ENCODE peak calls at places on chromosomes 7 and 10, in six cellular contexts. One of them, this sample, is unnamed.

GRCh38 chr7:513521-514166 is 6.0 kb downstream of the PDGFA start:
- DNase-seq in NCI-H446 treated with DMSO at 0.1 percent for 48 hours: no peak
- DNase-seq in mammary epithelial cell: peak; percentile 55
- DNase-seq in GM06990: no peak
- DNase-seq in NCI-H774: no peak
- DNase-seq in stomach: no peak
- DNase-seq in this sample: no peak

GRCh38 chr7:68700414-68700813 is 897.9 kb upstream of the AUTS2 start:
- DNase-seq in NCI-H446 treated with DMSO at 0.1 percent for 48 hours: no peak
- DNase-seq in mammary epithelial cell: no peak
- DNase-seq in GM06990: no peak
- DNase-seq in NCI-H774: no peak
- DNase-seq in stomach: no peak
- DNase-seq in this sample: no peak

GRCh38 chr10:62560207-62560819 is 186.1 kb downstream of the ZNF365 start:
- DNase-seq in NCI-H446 treated with DMSO at 0.1 percent for 48 hours: no peak
- DNase-seq in mammary epithelial cell: peak; percentile 54
- DNase-seq in GM06990: no peak
- DNase-seq in NCI-H774: no peak
- DNase-seq in stomach: no peak
- DNase-seq in this sample: no peak

GRCh38 chr7:24824896-24825295 is 67.6 kb upstream of the GSDME start:
- DNase-seq in NCI-H446 treated with DMSO at 0.1 percent for 48 hours: no peak
- DNase-seq in mammary epithelial cell: no peak
- DNase-seq in GM06990: no peak
- DNase-seq in NCI-H774: no peak
- DNase-seq in stomach: no peak
- DNase-seq in this sample: no peak

GRCh38 chr7:36131026-36131425 is 22.0 kb upstream of the EEPD1 start:
- DNase-seq in NCI-H446 treated with DMSO at 0.1 percent for 48 hours: no peak
- DNase-seq in mammary epithelial cell: no peak
- DNase-seq in GM06990: no peak
- DNase-seq in NCI-H774: no peak
- DNase-seq in stomach: no peak
- DNase-seq in this sample: no peak

GRCh38 chr7:139118803-139119485 is 9.4 kb upstream of the ZC3HAV1 start:
- DNase-seq in NCI-H446 treated with DMSO at 0.1 percent for 48 hours: no peak
- DNase-seq in mammary epithelial cell: no peak
- DNase-seq in GM06990: peak; percentile 81
- DNase-seq in NCI-H774: peak; percentile 15
- DNase-seq in stomach: no peak
- DNase-seq in this sample: no peak

GRCh38 chr7:141115949-141116348 is 42.1 kb downstream of the TMEM178B start:
- DNase-seq in NCI-H446 treated with DMSO at 0.1 percent for 48 hours: no peak
- DNase-seq in mammary epithelial cell: no peak
- DNase-seq in GM06990: no peak
- DNase-seq in NCI-H774: peak; percentile 95
- DNase-seq in stomach: no peak
- DNase-seq in this sample: no peak

GRCh38 chr7:3067606-3068005 is 23.9 kb upstream of the CARD11 start:
- DNase-seq in NCI-H446 treated with DMSO at 0.1 percent for 48 hours: no peak
- DNase-seq in mammary epithelial cell: no peak
- DNase-seq in GM06990: no peak
- DNase-seq in NCI-H774: no peak
- DNase-seq in stomach: no peak
- DNase-seq in this sample: no peak

GRCh38 chr10:97713351-97713827 is at the start of gene MARVELD1:
- DNase-seq in NCI-H446 treated with DMSO at 0.1 percent for 48 hours: no peak
- DNase-seq in mammary epithelial cell: peak; percentile 66
- DNase-seq in GM06990: no peak
- DNase-seq in NCI-H774: no peak
- DNase-seq in stomach: no peak
- DNase-seq in this sample: peak; percentile 30

GRCh38 chr10:16987129-16987670 is 142.4 kb downstream of the CUBN start:
- DNase-seq in NCI-H446 treated with DMSO at 0.1 percent for 48 hours: no peak
- DNase-seq in mammary epithelial cell: peak; percentile 38
- DNase-seq in GM06990: no peak
- DNase-seq in NCI-H774: no peak
- DNase-seq in stomach: no peak
- DNase-seq in this sample: no peak

GRCh38 chr7:1645071-1646015 is 24.7 kb upstream of the ELFN1 start:
- DNase-seq in NCI-H446 treated with DMSO at 0.1 percent for 48 hours: no peak
- DNase-seq in mammary epithelial cell: no peak
- DNase-seq in GM06990: no peak
- DNase-seq in NCI-H774: no peak
- DNase-seq in stomach: no peak
- DNase-seq in this sample: no peak

GRCh38 chr10:89129850-89130396 is 77.2 kb downstream of the CH25H start:
- DNase-seq in NCI-H446 treated with DMSO at 0.1 percent for 48 hours: no peak
- DNase-seq in mammary epithelial cell: peak; percentile 89
- DNase-seq in GM06990: no peak
- DNase-seq in NCI-H774: no peak
- DNase-seq in stomach: no peak
- DNase-seq in this sample: no peak

GRCh38 chr7:50497968-50498367 is 47.8 kb upstream of the FIGNL1 start:
- DNase-seq in NCI-H446 treated with DMSO at 0.1 percent for 48 hours: no peak
- DNase-seq in mammary epithelial cell: peak; percentile 48
- DNase-seq in GM06990: no peak
- DNase-seq in NCI-H774: no peak
- DNase-seq in stomach: no peak
- DNase-seq in this sample: no peak

GRCh38 chr10:122316224-122316884 is 45.3 kb downstream of the BTBD16 start:
- DNase-seq in NCI-H446 treated with DMSO at 0.1 percent for 48 hours: no peak
- DNase-seq in mammary epithelial cell: no peak
- DNase-seq in GM06990: no peak
- DNase-seq in NCI-H774: no peak
- DNase-seq in stomach: no peak
- DNase-seq in this sample: no peak

GRCh38 chr10:129971381-129972144 is 7.5 kb upstream of the EBF3 start:
- DNase-seq in NCI-H446 treated with DMSO at 0.1 percent for 48 hours: no peak
- DNase-seq in mammary epithelial cell: no peak
- DNase-seq in GM06990: peak; percentile 63
- DNase-seq in NCI-H774: no peak
- DNase-seq in stomach: peak; percentile 59
- DNase-seq in this sample: peak; percentile 25

GRCh38 chr10:58781873-58782488 is 269.3 kb downstream of the BICC1 start:
- DNase-seq in NCI-H446 treated with DMSO at 0.1 percent for 48 hours: no peak
- DNase-seq in mammary epithelial cell: peak; percentile 47
- DNase-seq in GM06990: no peak
- DNase-seq in NCI-H774: peak; percentile 29
- DNase-seq in stomach: no peak
- DNase-seq in this sample: no peak

GRCh38 chr7:42125321-42125720 is 111.7 kb downstream of the GLI3 start:
- DNase-seq in NCI-H446 treated with DMSO at 0.1 percent for 48 hours: no peak
- DNase-seq in mammary epithelial cell: no peak
- DNase-seq in GM06990: no peak
- DNase-seq in NCI-H774: no peak
- DNase-seq in stomach: no peak
- DNase-seq in this sample: no peak

GRCh38 chr7:129898007-129898406 is 54.8 kb downstream of the UBE2H start:
- DNase-seq in NCI-H446 treated with DMSO at 0.1 percent for 48 hours: no peak
- DNase-seq in mammary epithelial cell: no peak
- DNase-seq in GM06990: no peak
- DNase-seq in NCI-H774: no peak
- DNase-seq in stomach: no peak
- DNase-seq in this sample: no peak

GRCh38 chr7:82694020-82694419 is 250.4 kb upstream of the CACNA2D1 start:
- DNase-seq in NCI-H446 treated with DMSO at 0.1 percent for 48 hours: no peak
- DNase-seq in mammary epithelial cell: peak; percentile 3
- DNase-seq in GM06990: no peak
- DNase-seq in NCI-H774: no peak
- DNase-seq in stomach: no peak
- DNase-seq in this sample: no peak

GRCh38 chr10:88186335-88186734 is 322.9 kb downstream of the PTEN start:
- DNase-seq in NCI-H446 treated with DMSO at 0.1 percent for 48 hours: no peak
- DNase-seq in mammary epithelial cell: no peak
- DNase-seq in GM06990: no peak
- DNase-seq in NCI-H774: no peak
- DNase-seq in stomach: no peak
- DNase-seq in this sample: no peak

GRCh38 chr7:69105981-69106380 is 492.3 kb upstream of the AUTS2 start:
- DNase-seq in NCI-H446 treated with DMSO at 0.1 percent for 48 hours: no peak
- DNase-seq in mammary epithelial cell: no peak
- DNase-seq in GM06990: no peak
- DNase-seq in NCI-H774: no peak
- DNase-seq in stomach: no peak
- DNase-seq in this sample: no peak

GRCh38 chr7:134654104-134654775 is 7.6 kb downstream of the BPGM start:
- DNase-seq in NCI-H446 treated with DMSO at 0.1 percent for 48 hours: no peak
- DNase-seq in mammary epithelial cell: no peak
- DNase-seq in GM06990: no peak
- DNase-seq in NCI-H774: no peak
- DNase-seq in stomach: no peak
- DNase-seq in this sample: no peak

GRCh38 chr10:23345861-23346260 is 1.3 kb upstream of the C10orf67 start:
- DNase-seq in NCI-H446 treated with DMSO at 0.1 percent for 48 hours: no peak
- DNase-seq in mammary epithelial cell: peak; percentile 97
- DNase-seq in GM06990: no peak
- DNase-seq in NCI-H774: no peak
- DNase-seq in stomach: no peak
- DNase-seq in this sample: no peak

GRCh38 chr10:15325243-15326002 is 45.7 kb downstream of the FAM171A1 start:
- DNase-seq in NCI-H446 treated with DMSO at 0.1 percent for 48 hours: no peak
- DNase-seq in mammary epithelial cell: peak; percentile 48
- DNase-seq in GM06990: no peak
- DNase-seq in NCI-H774: no peak
- DNase-seq in stomach: no peak
- DNase-seq in this sample: no peak

GRCh38 chr10:99534939-99535763 is 2.4 kb downstream of the NKX2-3 start:
- DNase-seq in NCI-H446 treated with DMSO at 0.1 percent for 48 hours: no peak
- DNase-seq in mammary epithelial cell: peak; percentile 48
- DNase-seq in GM06990: peak; percentile 50
- DNase-seq in NCI-H774: no peak
- DNase-seq in stomach: no peak
- DNase-seq in this sample: no peak

GRCh38 chr7:73307436-73307835 is 1.2 kb downstream of the NSUN5 start:
- DNase-seq in NCI-H446 treated with DMSO at 0.1 percent for 48 hours: no peak
- DNase-seq in mammary epithelial cell: no peak
- DNase-seq in GM06990: no peak
- DNase-seq in NCI-H774: no peak
- DNase-seq in stomach: no peak
- DNase-seq in this sample: no peak

GRCh38 chr10:124131176-124131575 is 37.8 kb upstream of the CHST15 start:
- DNase-seq in NCI-H446 treated with DMSO at 0.1 percent for 48 hours: no peak
- DNase-seq in mammary epithelial cell: no peak
- DNase-seq in GM06990: no peak
- DNase-seq in NCI-H774: no peak
- DNase-seq in stomach: no peak
- DNase-seq in this sample: no peak

GRCh38 chr10:113879691-113880090 is 25.2 kb downstream of the NHLRC2 start:
- DNase-seq in NCI-H446 treated with DMSO at 0.1 percent for 48 hours: no peak
- DNase-seq in mammary epithelial cell: no peak
- DNase-seq in GM06990: peak; percentile 18
- DNase-seq in NCI-H774: no peak
- DNase-seq in stomach: no peak
- DNase-seq in this sample: no peak

GRCh38 chr10:97771913-97772823 is at the start of gene SFRP5:
- DNase-seq in NCI-H446 treated with DMSO at 0.1 percent for 48 hours: no peak
- DNase-seq in mammary epithelial cell: no peak
- DNase-seq in GM06990: no peak
- DNase-seq in NCI-H774: no peak
- DNase-seq in stomach: no peak
- DNase-seq in this sample: no peak

GRCh38 chr7:22219036-22219435 is 137.9 kb downstream of the RAPGEF5 start:
- DNase-seq in NCI-H446 treated with DMSO at 0.1 percent for 48 hours: no peak
- DNase-seq in mammary epithelial cell: no peak
- DNase-seq in GM06990: no peak
- DNase-seq in NCI-H774: no peak
- DNase-seq in stomach: no peak
- DNase-seq in this sample: no peak

This sample was measured in DMS 273 treated with DMSO at 0.1 percent for 48 hours.